ENCODE peak calls at places on chromosomes 4 and X, in five cellular contexts. D is HFF-Myc, X is iPS-NIHi11, W is left kidney, O is myocyte. P is an unnamed sample.

GRCh38 chr4:76562161-76562560 is 127.1 kb downstream of the SHROOM3 start:
- DNase-seq in X (no peak), D (no peak), W (peak; percentile 46), O (peak; percentile 75), P (no peak)

GRCh38 chr4:116501954-116502353 is 583.4 kb downstream of the TRAM1L1 start:
- DNase-seq in X (no peak), W (no peak), O (no peak), D (no peak), P (no peak)

GRCh38 chr4:152640058-152640921 is 39.5 kb downstream of the TMEM154 start:
- DNase-seq in W (peak; percentile 39), X (peak; percentile 41), O (peak; percentile 43), D (no peak), P (no peak)

GRCh38 chr4:16952462-16952871 is 54.0 kb upstream of the LDB2 start:
- DNase-seq in D (no peak), W (peak; percentile 41), O (no peak), X (no peak), P (no peak)

GRCh38 chrX:132909643-132910042 is 48.8 kb downstream of the HS6ST2 start:
- DNase-seq in W (no peak), D (no peak), O (no peak), X (no peak), P (no peak)

GRCh38 chrX:48490661-48491060 is 14.7 kb downstream of the FTSJ1 start:
- DNase-seq in O (no peak), D (no peak), W (no peak), X (no peak), P (no peak)

GRCh38 chrX:25144043-25144940 is 128.5 kb upstream of the ARX start:
- DNase-seq in O (peak; percentile 47), W (peak; percentile 56), X (peak; percentile 14), D (peak; percentile 1), P (peak; percentile 19)

GRCh38 chr4:54784188-54784671 is 126.5 kb downstream of the KIT start:
- DNase-seq in O (peak; percentile 94), D (peak; percentile 89), W (peak; percentile 72), X (no peak), P (no peak)

GRCh38 chrX:21408776-21409175 is 34.6 kb downstream of the CNKSR2 start:
- DNase-seq in W (no peak), O (no peak), X (no peak), D (no peak), P (no peak)

GRCh38 chrX:24574743-24575142 is 72.4 kb downstream of the PCYT1B start:
- DNase-seq in D (no peak), X (no peak), W (no peak), O (no peak), P (no peak)

GRCh38 chrX:14712096-14712495 is 160.8 kb downstream of the FANCB start:
- DNase-seq in X (no peak), W (no peak), O (no peak), D (peak; percentile 2), P (no peak)

GRCh38 chr4:186778134-186778533 is 54.5 kb upstream of the FAT1 start:
- DNase-seq in W (no peak), O (no peak), X (no peak), D (no peak), P (no peak)

GRCh38 chr4:575281-576141 is 584 bp downstream of the TMEM271 start:
- DNase-seq in W (peak; percentile 94), X (peak; percentile 93), O (peak; percentile 17), D (no peak), P (peak; percentile 10)

GRCh38 chr4:124121511-124121934 is 591.0 kb downstream of the ANKRD50 start:
- DNase-seq in W (no peak), D (no peak), X (no peak), O (no peak), P (no peak)

GRCh38 chrX:155662297-155662696 is 49.5 kb upstream of the TMLHE start:
- DNase-seq in W (no peak), X (peak; percentile 26), O (no peak), D (no peak), P (no peak)